ENCODE peak calls at places on chromosomes 3 and 15, in eight cellular contexts. W is PC-9, S is cardiac fibroblast, D is lower lobe of right lung, M is left ventricle myocardium inferior, J is iPS-NIHi11, L is NCI-H2029, G is substantia nigra. R is an unnamed sample.
A peak's percentile ranks its signal among the peaks of the same experiment; 100 is the strongest.

GRCh38 chr3:187085021-187085666 is 54.2 kb downstream of the RPL39L start:
- DNase-seq in W (no peak), S (no peak), D (no peak), M (no peak), J (no peak), L (no peak), G (no peak), R (no peak)

GRCh38 chr15:60760646-60761504 is 281.9 kb upstream of the ICE2 start:
- DNase-seq in W (no peak), S (peak; percentile 76), D (no peak), M (no peak), J (no peak), L (no peak), G (no peak), R (no peak)

GRCh38 chr15:79922512-79923067 is 25.8 kb upstream of the MTHFS start:
- DNase-seq in W (peak; percentile 26), S (no peak), D (no peak), M (no peak), J (no peak), L (no peak), G (no peak), R (no peak)

GRCh38 chr3:45079715-45080114 is 53.6 kb downstream of the CLEC3B start:
- DNase-seq in W (no peak), S (no peak), D (no peak), M (no peak), J (no peak), L (no peak), G (no peak), R (no peak)

GRCh38 chr3:53763353-53763752 is 82.9 kb downstream of the CHDH start:
- DNase-seq in W (no peak), S (no peak), D (no peak), M (no peak), J (no peak), L (no peak), G (no peak), R (no peak)

GRCh38 chr3:6791161-6791560 is 69.8 kb upstream of the GRM7 start:
- DNase-seq in W (no peak), S (peak; percentile 10), D (no peak), M (no peak), J (no peak), L (no peak), G (no peak), R (no peak)

GRCh38 chr3:71120012-71120411 is 463.5 kb downstream of the FOXP1 start:
- DNase-seq in W (no peak), S (peak; percentile 12), D (no peak), M (no peak), J (no peak), L (no peak), G (no peak), R (no peak)

GRCh38 chr15:75063338-75063737 is 39.9 kb downstream of the PPCDC start:
- DNase-seq in W (no peak), S (peak; percentile 86), D (no peak), M (no peak), J (no peak), L (no peak), G (no peak), R (no peak)

GRCh38 chr3:97389883-97390282 is 374.7 kb upstream of the ARL6 start:
- DNase-seq in W (no peak), S (no peak), D (no peak), M (no peak), J (peak; percentile 5), L (no peak), G (no peak), R (no peak)

GRCh38 chr15:62469478-62469873 is 304.4 kb upstream of the C2CD4B start:
- DNase-seq in W (no peak), S (no peak), D (no peak), M (no peak), J (no peak), L (no peak), G (no peak), R (peak; percentile 22)

GRCh38 chr3:13276438-13277129 is 143.5 kb downstream of the NUP210 start:
- DNase-seq in W (no peak), S (no peak), D (peak; percentile 39), M (peak; percentile 48), J (no peak), L (no peak), G (no peak), R (no peak)

GRCh38 chr3:123785602-123786001 is 98.5 kb downstream of the MYLK start:
- DNase-seq in W (no peak), S (no peak), D (no peak), M (no peak), J (no peak), L (no peak), G (no peak), R (no peak)

GRCh38 chr15:38374477-38374876 is 79.5 kb upstream of the FAM98B start:
- DNase-seq in W (no peak), S (no peak), D (no peak), M (peak; percentile 16), J (no peak), L (no peak), G (no peak), R (no peak)

GRCh38 chr3:163476179-163476578 is 1602.1 kb downstream of the SI start:
- DNase-seq in W (no peak), S (peak; percentile 2), D (no peak), M (no peak), J (no peak), L (peak; percentile 30), G (no peak), R (no peak)

GRCh38 chr15:59276225-59277178 is 69.9 kb downstream of the LDHAL6B start:
- DNase-seq in W (peak; percentile 95), S (no peak), D (no peak), M (no peak), J (no peak), L (no peak), G (no peak), R (no peak)

GRCh38 chr3:177752841-177753240 is 555.6 kb upstream of the TBL1XR1 start:
- DNase-seq in W (no peak), S (no peak), D (no peak), M (no peak), J (no peak), L (no peak), G (no peak), R (no peak)

GRCh38 chr3:61903931-61904657 is 342.7 kb downstream of the PTPRG start:
- DNase-seq in W (no peak), S (peak; percentile 63), D (no peak), M (peak; percentile 27), J (no peak), L (no peak), G (no peak), R (no peak)

GRCh38 chr15:70421197-70421482 is 323.4 kb upstream of the TLE3 start:
- DNase-seq in W (no peak), S (no peak), D (no peak), M (no peak), J (no peak), L (peak; percentile 70), G (no peak), R (no peak)

GRCh38 chr15:34047893-34048775 is 9.1 kb upstream of the AVEN start:
- DNase-seq in W (no peak), S (peak; percentile 58), D (no peak), M (no peak), J (no peak), L (no peak), G (no peak), R (no peak)

GRCh38 chr3:36648241-36649034 is 115.9 kb downstream of the DCLK3 start:
- DNase-seq in W (peak; percentile 93), S (peak; percentile 93), D (no peak), M (no peak), J (no peak), L (no peak), G (no peak), R (no peak)

R was measured in frontal cortex.